ENCODE peak calls at places on chromosomes 4 and X, in four cellular contexts. J is stimulated activated CD4-positive, alpha-beta T cell treated with anti-CD3 and anti-CD28 coated beads, Interleukin-2, amount 100 ng/mL, for 48 hours; Z is MCF 10A; X is cardiac muscle cell. M is an unnamed sample.

GRCh38 chr4:177220376-177220775 is 89.3 kb upstream of the NEIL3 start:
- DNase-seq in X (peak), J (no peak), Z (peak), M (peak)

GRCh38 chrX:72478853-72479252 is 93.8 kb downstream of the HDAC8 start:
- DNase-seq in Z (no peak), J (no peak), X (no peak), M (no peak)

GRCh38 chr4:38092701-38093100 is 132.5 kb downstream of the PTTG2 start:
- DNase-seq in X (peak), J (no peak), Z (no peak), M (no peak)

GRCh38 chr4:54976682-54977081 is 148.7 kb downstream of the KDR start:
- DNase-seq in Z (no peak), J (no peak), X (no peak), M (no peak)

GRCh38 chr4:15894923-15895411 is 43.6 kb downstream of the FGFBP1 start:
- DNase-seq in J (no peak), Z (peak), X (no peak), M (no peak)

GRCh38 chrX:86066998-86067397 is 19.6 kb upstream of the CHM start:
- DNase-seq in X (no peak), Z (no peak), J (no peak), M (no peak)

GRCh38 chrX:10119399-10119990 is 37.3 kb upstream of the CLCN4 start:
- DNase-seq in X (peak), J (peak), Z (peak), M (peak)

GRCh38 chr4:3177905-3178304 is 71.1 kb upstream of the MSANTD1 start:
- DNase-seq in Z (no peak), J (no peak), X (no peak), M (no peak)

GRCh38 chr4:168535689-168536088 is 38.8 kb downstream of the PALLD start:
- DNase-seq in X (no peak), Z (no peak), J (no peak), M (no peak)

GRCh38 chr4:3377557-3377956 is 64.2 kb upstream of the HGFAC start:
- DNase-seq in J (no peak), X (no peak), Z (no peak), M (no peak)

GRCh38 chr4:151798678-151799416 is 38.0 kb upstream of the GATB start:
- DNase-seq in Z (no peak), J (no peak), X (no peak), M (no peak)

GRCh38 chrX:34656842-34657780 is at the start of gene TMEM47:
- DNase-seq in J (no peak), X (peak), Z (peak), M (peak)

GRCh38 chr4:114890773-114891172 is 222.6 kb downstream of the NDST4 start:
- DNase-seq in J (no peak), Z (peak), X (no peak), M (no peak)

GRCh38 chrX:83535417-83536244 is 27.5 kb downstream of the POU3F4 start:
- DNase-seq in X (no peak), Z (peak), J (no peak), M (no peak)

GRCh38 chrX:66030505-66031317 is 9.2 kb downstream of the VSIG4 start:
- DNase-seq in X (peak), Z (peak), J (peak), M (no peak)

GRCh38 chr4:41185614-41186609 is 28.4 kb downstream of the APBB2 start:
- DNase-seq in X (no peak), Z (peak), J (no peak), M (no peak)

GRCh38 chr4:141390527-141391046 is 169.9 kb downstream of the ZNF330 start:
- DNase-seq in Z (no peak), J (no peak), X (no peak), M (no peak)

GRCh38 chr4:100257567-100257966 is 67.3 kb upstream of the DDIT4L start:
- DNase-seq in J (no peak), Z (no peak), X (no peak), M (no peak)

GRCh38 chr4:40199179-40199670 is 2.4 kb downstream of the RHOH start:
- DNase-seq in X (no peak), J (no peak), Z (no peak), M (no peak)

GRCh38 chrX:118220509-118220908 is 103.9 kb upstream of the KLHL13 start:
- DNase-seq in J (no peak), Z (no peak), X (no peak), M (no peak)

GRCh38 chr4:124401611-124402010 is 310.9 kb downstream of the ANKRD50 start:
- DNase-seq in J (no peak), X (no peak), Z (no peak), M (no peak)

GRCh38 chr4:180852743-180853142 is 1390.5 kb upstream of the TENM3 start:
- DNase-seq in J (no peak), Z (peak), X (no peak), M (no peak)

GRCh38 chrX:67612231-67612630 is 68.4 kb downstream of the AR start:
- DNase-seq in Z (peak), X (no peak), J (no peak), M (peak)

GRCh38 chr4:7024336-7024890 is 18.8 kb upstream of the TADA2B start:
- DNase-seq in Z (no peak), J (no peak), X (no peak), M (no peak)

GRCh38 chr4:128275351-128275750 is 12.3 kb downstream of the PGRMC2 start:
- DNase-seq in X (no peak), Z (no peak), J (no peak), M (no peak)

GRCh38 chr4:57020467-57021101 is 41.9 kb downstream of the POLR2B start:
- DNase-seq in J (no peak), X (peak), Z (peak), M (peak)

GRCh38 chr4:141810702-141811365 is 174.5 kb downstream of the IL15 start:
- DNase-seq in Z (no peak), J (no peak), X (no peak), M (no peak)

GRCh38 chrX:22135994-22136684 is 104.0 kb downstream of the PHEX start:
- DNase-seq in Z (peak), X (peak), J (peak), M (peak)

GRCh38 chr4:78971326-78971725 is 32.1 kb upstream of the PAQR3 start:
- DNase-seq in J (no peak), Z (no peak), X (peak), M (no peak)

GRCh38 chr4:37802068-37802666 is 24.3 kb upstream of the PGM2 start:
- DNase-seq in Z (peak), X (peak), J (no peak), M (peak)

GRCh38 chrX:19839770-19840254 is 47.6 kb downstream of the SH3KBP1 start:
- DNase-seq in X (no peak), J (no peak), Z (peak), M (no peak)

GRCh38 chrX:1451676-1452496 is 823 bp downstream of the ASMTL start:
- DNase-seq in Z (no peak), J (no peak), X (no peak), M (no peak)